ENCODE peak calls at places on chromosomes 11 and 22, in nine cellular contexts. W, Z, C, B, X, P, J, H and S are unnamed samples.

GRCh38 chr11:119094816-119095065 is 6.9 kb downstream of the DPAGT1 start:
- DNase-seq in W (no peak), Z (peak), C (peak), B (peak), X (peak), P (peak), J (peak), H (peak), S (no peak)

GRCh38 chr11:1337647-1338007 is 28.2 kb upstream of the TOLLIP start:
- DNase-seq in W (no peak), Z (no peak), C (no peak), B (no peak), X (no peak), P (no peak), J (no peak), H (no peak), S (no peak)

GRCh38 chr11:87451400-87451799 is 413.7 kb downstream of the TMEM135 start:
- DNase-seq in W (no peak), Z (no peak), C (no peak), B (no peak), X (no peak), P (no peak), J (no peak), H (no peak), S (no peak)

GRCh38 chr11:33178443-33179154 is 17.3 kb upstream of the CSTF3 start:
- DNase-seq in W (no peak), Z (no peak), C (no peak), B (no peak), X (no peak), P (no peak), J (no peak), H (no peak), S (no peak)

GRCh38 chr22:47967841-47968240 is 1205.4 kb downstream of the TBC1D22A start:
- DNase-seq in W (no peak), Z (no peak), C (no peak), B (no peak), X (no peak), P (no peak), J (no peak), H (no peak), S (peak)

GRCh38 chr22:34111210-34111824 is 191.0 kb upstream of the LARGE1 start:
- DNase-seq in W (no peak), Z (peak), C (peak), B (no peak), X (no peak), P (peak), J (no peak), H (no peak), S (no peak)

GRCh38 chr11:131894615-131895544 is 524.5 kb downstream of the NTM start:
- DNase-seq in W (no peak), Z (peak), C (no peak), B (no peak), X (no peak), P (no peak), J (no peak), H (no peak), S (no peak)

GRCh38 chr11:22304337-22304961 is 33.7 kb upstream of the SLC17A6 start:
- DNase-seq in W (peak), Z (peak), C (peak), B (no peak), X (no peak), P (no peak), J (no peak), H (no peak), S (no peak)

GRCh38 chr22:42431401-42432019 is 693 bp downstream of the NFAM1 start:
- DNase-seq in W (no peak), Z (no peak), C (no peak), B (no peak), X (no peak), P (no peak), J (no peak), H (no peak), S (no peak)

GRCh38 chr22:50697667-50698506 is 25.3 kb downstream of the SHANK3 start:
- DNase-seq in W (no peak), Z (peak), C (no peak), B (no peak), X (peak), P (no peak), J (peak), H (no peak), S (no peak)

GRCh38 chr11:82003671-82004148 is 730.0 kb downstream of the FAM181B start:
- DNase-seq in W (no peak), Z (no peak), C (no peak), B (no peak), X (no peak), P (no peak), J (no peak), H (no peak), S (no peak)

GRCh38 chr11:104462346-104462745 is 298.4 kb upstream of the PDGFD start:
- DNase-seq in W (peak), Z (no peak), C (no peak), B (peak), X (peak), P (no peak), J (no peak), H (no peak), S (no peak)

GRCh38 chr11:40688369-40688768 is 771.1 kb downstream of the LRRC4C start:
- DNase-seq in W (no peak), Z (no peak), C (no peak), B (no peak), X (no peak), P (no peak), J (no peak), H (no peak), S (no peak)

GRCh38 chr11:9753031-9753430 is 89.2 kb downstream of the SWAP70 start:
- DNase-seq in W (no peak), Z (no peak), C (no peak), B (no peak), X (no peak), P (no peak), J (no peak), H (no peak), S (no peak)

GRCh38 chr11:10478066-10478465 is 23.0 kb downstream of the AMPD3 start:
- DNase-seq in W (no peak), Z (no peak), C (no peak), B (no peak), X (no peak), P (no peak), J (no peak), H (no peak), S (no peak)

GRCh38 chr11:130672911-130673310 is 224.5 kb downstream of the ADAMTS15 start:
- DNase-seq in W (no peak), Z (no peak), C (no peak), B (no peak), X (no peak), P (no peak), J (no peak), H (no peak), S (no peak)

GRCh38 chr22:47278655-47279054 is 516.2 kb downstream of the TBC1D22A start:
- DNase-seq in W (no peak), Z (no peak), C (no peak), B (no peak), X (no peak), P (no peak), J (no peak), H (no peak), S (no peak)

GRCh38 chr11:1863352-1864215 is 10.7 kb downstream of the LSP1 start:
- DNase-seq in W (peak), Z (peak), C (no peak), B (peak), X (peak), P (peak), J (peak), H (peak), S (no peak)

GRCh38 chr11:119338318-119338890 is 2.3 kb downstream of the C1QTNF5 start:
- DNase-seq in W (peak), Z (peak), C (peak), B (no peak), X (peak), P (peak), J (no peak), H (peak), S (peak)

GRCh38 chr11:83819936-83820549 is 533.9 kb upstream of the CCDC90B start:
- DNase-seq in W (peak), Z (peak), C (peak), B (no peak), X (no peak), P (no peak), J (no peak), H (no peak), S (no peak)

GRCh38 chr11:103794262-103794661 is 242.2 kb upstream of the DDI1 start:
- DNase-seq in W (no peak), Z (no peak), C (no peak), B (no peak), X (no peak), P (no peak), J (no peak), H (no peak), S (no peak)

GRCh38 chr11:64641596-64642417 is 50.8 kb downstream of the SLC22A12 start:
- DNase-seq in W (no peak), Z (no peak), C (no peak), B (no peak), X (no peak), P (no peak), J (no peak), H (no peak), S (no peak)

GRCh38 chr11:69925366-69926196 is 106.4 kb upstream of the FGF3 start:
- DNase-seq in W (no peak), Z (no peak), C (no peak), B (no peak), X (no peak), P (no peak), J (no peak), H (no peak), S (no peak)

GRCh38 chr22:23251445-23252093 is 71.3 kb downstream of the BCR start:
- DNase-seq in W (peak), Z (no peak), C (no peak), B (no peak), X (no peak), P (peak), J (no peak), H (no peak), S (no peak)

GRCh38 chr22:36729321-36729720 is 25.8 kb upstream of the CACNG2 start:
- DNase-seq in W (no peak), Z (no peak), C (no peak), B (no peak), X (no peak), P (no peak), J (peak), H (peak), S (no peak)

GRCh38 chr11:121965330-121965729 is 150.7 kb downstream of the BLID start:
- DNase-seq in W (no peak), Z (no peak), C (no peak), B (no peak), X (no peak), P (no peak), J (no peak), H (no peak), S (no peak)

DNA sequence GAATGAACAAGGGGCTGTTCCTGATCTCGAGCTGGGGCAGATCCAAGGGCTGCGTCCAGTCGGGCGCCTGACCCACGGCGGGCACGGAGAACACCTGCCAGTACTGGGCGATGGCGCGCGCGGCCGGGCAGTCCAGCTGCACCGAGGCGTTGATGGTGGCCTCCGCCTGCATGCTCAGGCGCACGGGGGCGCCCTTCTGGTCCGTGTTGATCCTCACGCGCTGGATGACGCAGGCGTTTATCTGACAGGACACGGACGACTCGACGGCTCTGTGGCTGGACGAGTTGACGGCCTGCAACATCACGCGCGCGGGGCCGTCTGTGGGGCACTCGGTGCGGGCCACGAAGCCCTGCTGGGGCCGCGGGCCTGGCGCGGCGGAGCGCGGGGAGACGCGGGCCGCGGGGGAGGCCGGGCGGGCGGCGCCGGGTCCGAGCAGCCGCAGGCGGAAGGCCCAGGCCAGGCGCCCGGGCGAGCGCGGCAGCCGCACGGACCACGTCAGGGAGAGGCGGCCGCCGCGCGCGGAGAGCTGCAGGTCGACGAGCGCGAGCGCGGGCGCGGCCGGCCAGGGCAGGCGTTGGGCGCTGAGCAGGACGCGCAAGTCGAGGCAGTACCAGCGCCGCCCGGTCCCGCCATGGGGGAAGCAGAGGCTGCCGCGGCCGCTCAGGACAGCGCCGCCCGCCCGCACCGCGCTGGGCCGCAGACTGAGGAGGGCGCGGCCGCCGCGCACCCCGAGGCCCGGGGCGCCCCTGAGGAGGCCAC is 515 bp downstream of the PKDREJ start:
- DNase-seq in W (no peak), Z (peak), C (no peak), B (no peak), X (peak), P (no peak), J (peak), H (no peak), S (no peak)
- TF ChIP-seq CTCF in W (peak), Z (peak), C (no peak), B (no peak), X (peak), P (no peak), J (peak), H (no peak), S (peak)

DNA sequence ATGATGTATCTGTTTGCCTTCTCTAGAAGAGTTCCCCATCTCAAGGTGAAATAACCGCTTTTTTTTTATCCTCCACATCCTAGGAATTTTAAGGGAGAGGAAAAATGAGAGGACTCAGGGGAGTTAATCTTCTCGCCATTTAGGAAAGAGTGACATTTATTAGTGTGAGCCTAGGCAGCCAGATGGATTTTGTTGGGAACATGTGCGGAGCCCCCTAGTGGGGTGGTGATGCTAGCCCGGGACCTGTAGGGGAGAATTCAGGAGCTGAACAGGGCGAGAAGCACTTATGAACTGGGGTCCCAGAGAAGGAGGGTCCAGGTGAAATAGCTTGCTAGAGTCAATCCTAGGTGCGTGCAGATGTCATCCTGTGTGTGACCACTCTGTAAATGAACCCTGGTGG is 10.7 kb downstream of the IL17RA start:
- DNase-seq in W (no peak), Z (peak), C (no peak), B (no peak), X (no peak), P (no peak), J (peak), H (no peak), S (no peak)
- TF ChIP-seq CTCF in W (peak), Z (peak), C (peak), B (no peak), X (no peak), P (no peak), J (no peak), H (no peak), S (peak)

DNA sequence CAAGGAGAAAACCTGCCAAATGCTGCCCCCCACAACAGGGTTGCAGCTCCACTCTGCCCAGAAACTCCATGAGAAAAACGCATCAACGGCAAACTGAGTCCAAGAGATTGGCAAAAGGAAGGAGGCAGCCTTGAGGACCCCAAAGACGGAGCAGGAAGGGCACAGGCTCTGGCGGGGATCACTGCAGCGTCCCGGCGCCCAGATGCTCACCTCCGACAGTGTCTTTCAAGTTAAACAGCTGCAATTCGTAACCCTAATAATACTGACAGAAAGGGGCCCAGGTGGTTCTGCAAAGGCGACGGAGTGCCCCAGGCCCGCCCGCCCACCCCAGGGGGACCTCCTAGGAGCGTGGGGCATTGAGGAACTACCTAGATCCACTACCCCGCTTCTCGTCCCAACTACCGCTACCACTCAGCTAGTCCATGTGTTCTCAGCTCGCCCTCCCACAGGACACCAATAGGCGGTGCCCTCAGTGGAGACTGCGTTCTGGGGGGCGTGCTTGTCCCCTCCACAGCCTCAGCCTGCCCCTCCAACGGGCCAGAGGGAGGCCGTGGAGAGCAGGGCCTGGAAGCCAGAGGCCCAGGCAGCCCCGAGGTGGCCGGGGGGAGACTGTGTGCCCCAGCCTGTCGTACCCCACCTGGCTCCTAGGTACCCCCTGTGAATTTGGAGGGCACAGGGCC is 127.4 kb downstream of the PHF21B start:
- DNase-seq in W (no peak), Z (no peak), C (peak), B (no peak), X (no peak), P (no peak), J (peak), H (no peak), S (no peak)
- TF ChIP-seq CTCF in W (no peak), Z (no peak), C (no peak), B (no peak), X (no peak), P (no peak), J (no peak), H (no peak), S (no peak)

GRCh38 chr11:66721939-66722338 is 7.1 kb downstream of the SPTBN2 start:
- DNase-seq in W (no peak), Z (no peak), C (no peak), B (no peak), X (no peak), P (no peak), J (no peak), H (no peak), S (no peak)
- TF ChIP-seq CTCF in W (no peak), Z (no peak), C (no peak), B (no peak), X (no peak), P (no peak), J (no peak), H (no peak), S (no peak)

GRCh38 chr11:17645190-17645970 is 74.0 kb upstream of the MYOD1 start:
- DNase-seq in W (no peak), Z (no peak), C (peak), B (no peak), X (no peak), P (no peak), J (no peak), H (no peak), S (no peak)
- TF ChIP-seq CTCF in W (no peak), Z (no peak), C (no peak), B (no peak), X (no peak), P (no peak), J (no peak), H (no peak), S (no peak)

GRCh38 chr11:11788067-11788710 is 53.6 kb upstream of the USP47 start:
- DNase-seq in W (no peak), Z (no peak), C (no peak), B (no peak), X (no peak), P (no peak), J (no peak), H (no peak), S (no peak)

GRCh38 chr11:11786234-11786633 is 55.5 kb upstream of the USP47 start:
- DNase-seq in W (no peak), Z (no peak), C (no peak), B (no peak), X (no peak), P (no peak), J (no peak), H (no peak), S (no peak)

GRCh38 chr11:11787305-11788066 is 54.3 kb upstream of the USP47 start:
- DNase-seq in W (peak), Z (peak), C (peak), B (peak), X (peak), P (peak), J (no peak), H (no peak), S (peak)

GRCh38 chr11:11789735-11790369 is 51.9 kb upstream of the USP47 start:
- DNase-seq in W (no peak), Z (peak), C (no peak), B (no peak), X (no peak), P (peak), J (no peak), H (no peak), S (no peak)

GRCh38 chr11:11786771-11787170 is 55.0 kb upstream of the USP47 start:
- DNase-seq in W (no peak), Z (peak), C (no peak), B (no peak), X (no peak), P (peak), J (no peak), H (no peak), S (no peak)
- TF ChIP-seq CTCF in W (peak), Z (peak), C (no peak), B (no peak), X (peak), P (peak), J (peak), H (peak), S (peak)

DNA sequence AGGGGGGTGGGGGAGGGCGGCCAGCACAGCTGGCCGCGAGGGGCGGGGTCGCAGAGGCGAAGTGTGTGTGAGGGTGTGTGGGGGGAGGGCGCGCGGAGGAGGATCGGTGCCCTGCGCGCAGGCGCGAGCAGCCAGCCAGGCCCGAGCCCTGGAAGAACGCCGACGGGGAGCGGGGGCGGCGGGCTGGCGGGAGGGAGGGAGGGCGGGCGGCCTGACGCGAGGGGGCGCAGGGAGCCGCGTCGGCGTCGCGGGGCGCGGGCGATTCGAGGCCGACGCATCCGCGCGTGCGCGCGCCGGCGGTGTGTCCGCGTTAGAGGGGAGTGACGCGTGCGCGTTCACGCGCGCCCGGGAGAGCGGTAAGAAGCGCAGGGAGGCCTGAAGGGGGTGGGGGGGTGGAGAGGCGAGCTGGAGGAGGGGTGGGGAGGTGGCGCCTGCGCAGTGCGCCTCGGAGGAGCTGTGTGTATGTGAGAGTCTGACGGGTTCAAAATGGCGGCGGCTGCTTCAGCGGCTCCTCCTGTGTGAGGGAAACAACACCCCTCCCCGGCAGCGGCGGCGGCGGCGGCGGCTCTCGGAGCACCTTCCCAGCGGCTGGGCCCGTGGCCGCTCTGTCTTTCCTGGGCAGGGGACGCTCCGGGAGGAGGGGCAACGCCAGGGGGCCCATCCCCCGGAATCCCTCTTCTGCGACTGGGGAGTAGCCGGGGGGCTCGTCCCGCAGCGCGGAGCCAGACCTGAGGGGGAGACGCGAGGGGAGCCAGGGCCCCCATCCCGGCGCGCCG is at the start of gene KDM2A:
- DNase-seq in W (peak), Z (peak), C (peak), B (peak), X (peak), P (peak), J (peak), H (peak), S (peak)
- TF ChIP-seq CTCF in W (no peak), Z (no peak), C (peak), B (no peak), X (peak), P (peak), J (peak), H (peak), S (no peak)

GRCh38 chr22:27329471-27329870 is 472.1 kb downstream of the MN1 start:
- DNase-seq in W (no peak), Z (peak), C (no peak), B (no peak), X (no peak), P (no peak), J (no peak), H (peak), S (no peak)

GRCh38 chr22:27335102-27335660 is 466.4 kb downstream of the MN1 start:
- DNase-seq in W (no peak), Z (no peak), C (no peak), B (no peak), X (no peak), P (no peak), J (no peak), H (peak), S (no peak)

GRCh38 chr22:27329966-27330645 is 471.4 kb downstream of the MN1 start:
- DNase-seq in W (no peak), Z (no peak), C (no peak), B (no peak), X (no peak), P (no peak), J (no peak), H (peak), S (peak)

GRCh38 chr22:27327981-27328721 is 473.4 kb downstream of the MN1 start:
- DNase-seq in W (no peak), Z (no peak), C (no peak), B (no peak), X (no peak), P (peak), J (no peak), H (peak), S (peak)

GRCh38 chr22:27331526-27332281 is 469.9 kb downstream of the MN1 start:
- DNase-seq in W (no peak), Z (peak), C (no peak), B (no peak), X (peak), P (peak), J (no peak), H (peak), S (peak)
- TF ChIP-seq CTCF in W (peak), Z (peak), C (no peak), B (no peak), X (peak), P (peak), J (peak), H (peak), S (peak)